ENCODE peak calls at places on chromosome 5, in six cellular contexts. N is A549, X is ovary, D is HepG2, R is esophagus muscularis mucosa, U is stomach. E is an unnamed sample.

GRCh38 chr5:126516133-126516532 is 78.9 kb downstream of the ALDH7A1 start:
- DNase-seq in X (no peak), U (no peak), D (no peak), R (no peak), N (no peak), E (no peak)

GRCh38 chr5:174789596-174789995 is 65.2 kb downstream of the MSX2 start:
- DNase-seq in R (peak), X (no peak), N (no peak), D (no peak), U (no peak), E (no peak)

GRCh38 chr5:8517461-8517860 is 648.5 kb downstream of the MTRR start:
- DNase-seq in D (no peak), X (no peak), U (no peak), N (peak), R (no peak), E (no peak)

GRCh38 chr5:165887147-165887546 is 2381.7 kb downstream of the MAT2B start:
- DNase-seq in R (no peak), D (no peak), N (no peak), U (no peak), X (no peak), E (no peak)

GRCh38 chr5:132268698-132269551 is 11.4 kb downstream of the PDLIM4 start:
- DNase-seq in D (no peak), N (no peak), X (no peak), R (peak), U (no peak), E (no peak)

GRCh38 chr5:72380491-72381274 is 60.5 kb downstream of the PTCD2 start:
- DNase-seq in X (no peak), D (no peak), U (no peak), R (no peak), N (no peak), E (no peak)

GRCh38 chr5:171707441-171707790 is 78.2 kb upstream of the SMIM23 start:
- DNase-seq in R (no peak), D (no peak), N (no peak), U (no peak), X (no peak), E (no peak)

GRCh38 chr5:159441441-159441840 is 111.2 kb upstream of the IL12B start:
- DNase-seq in N (peak), X (no peak), U (no peak), R (no peak), D (peak), E (no peak)

GRCh38 chr5:55427157-55427556 is 107.6 kb downstream of the PLPP1 start:
- DNase-seq in D (no peak), U (peak), N (no peak), X (no peak), R (no peak), E (no peak)

GRCh38 chr5:129244478-129244877 is 149.9 kb downstream of the ISOC1 start:
- DNase-seq in N (no peak), X (no peak), R (no peak), D (no peak), U (no peak), E (no peak)

GRCh38 chr5:167634432-167634831 is 657.0 kb upstream of the WWC1 start:
- DNase-seq in X (no peak), U (no peak), R (no peak), N (peak), D (no peak), E (no peak)

GRCh38 chr5:161078793-161079192 is 226.8 kb upstream of the ATP10B start:
- DNase-seq in D (no peak), U (no peak), X (no peak), N (no peak), R (no peak), E (no peak)

GRCh38 chr5:7261049-7261448 is 134.9 kb upstream of the ADCY2 start:
- DNase-seq in X (no peak), R (peak), D (peak), U (no peak), N (peak), E (no peak)

GRCh38 chr5:98999631-99000030 is 70.8 kb upstream of the CHD1 start:
- DNase-seq in U (no peak), X (no peak), R (no peak), N (no peak), D (no peak), E (no peak)

GRCh38 chr5:128684951-128685350 is 146.9 kb upstream of the FBN2 start:
- DNase-seq in U (no peak), X (no peak), D (no peak), N (no peak), R (no peak), E (no peak)

GRCh38 chr5:57598756-57599155 is 116.1 kb upstream of the ACTBL2 start:
- DNase-seq in U (no peak), N (peak), X (no peak), D (no peak), R (no peak), E (no peak)

GRCh38 chr5:179327026-179327735 is 18.1 kb downstream of the ADAMTS2 start:
- DNase-seq in N (no peak), D (no peak), U (no peak), X (no peak), R (no peak), E (no peak)

GRCh38 chr5:107340631-107341030 is 330.1 kb downstream of the EFNA5 start:
- DNase-seq in U (no peak), D (no peak), R (no peak), N (no peak), X (no peak), E (no peak)

GRCh38 chr5:170426149-170426767 is 37.1 kb upstream of the KCNMB1 start:
- DNase-seq in X (no peak), U (no peak), R (no peak), D (no peak), N (no peak), E (no peak)

GRCh38 chr5:133778636-133779035 is 166.3 kb upstream of the FSTL4 start:
- DNase-seq in D (no peak), X (no peak), R (no peak), N (no peak), U (no peak), E (no peak)

GRCh38 chr5:89613222-89613956 is 730.4 kb upstream of the MEF2C start:
- DNase-seq in R (no peak), D (no peak), X (no peak), U (no peak), N (no peak), E (no peak)

GRCh38 chr5:109852371-109853160 is 162.8 kb downstream of the MAN2A1 start:
- DNase-seq in D (no peak), R (no peak), N (no peak), X (no peak), U (no peak), E (no peak)

GRCh38 chr5:44046581-44047327 is 342.5 kb downstream of the FGF10 start:
- DNase-seq in D (no peak), N (no peak), X (no peak), U (no peak), R (no peak), E (no peak)

GRCh38 chr5:66565878-66566277 is 30.3 kb upstream of the MAST4 start:
- DNase-seq in N (no peak), U (no peak), D (no peak), R (no peak), X (no peak), E (no peak)

GRCh38 chr5:172051643-172052362 is 45.4 kb upstream of the FBXW11 start:
- DNase-seq in N (no peak), D (no peak), U (no peak), X (no peak), R (no peak), E (no peak)

GRCh38 chr5:179128976-179129375 is 68.8 kb downstream of the ZNF354C start:
- DNase-seq in D (no peak), X (no peak), R (no peak), U (no peak), N (no peak), E (no peak)

GRCh38 chr5:96408841-96409458 is 24.1 kb downstream of the PCSK1 start:
- DNase-seq in R (no peak), U (no peak), X (no peak), N (no peak), D (no peak), E (no peak)

GRCh38 chr5:151378616-151379015 is 31.3 kb upstream of the SLC36A2 start:
- DNase-seq in X (no peak), N (no peak), U (no peak), D (no peak), R (no peak), E (no peak)

GRCh38 chr5:35819026-35819425 is 37.7 kb upstream of the IL7R start:
- DNase-seq in D (peak), X (no peak), U (no peak), R (no peak), N (peak), E (no peak)

GRCh38 chr5:36690041-36690941 is 83.9 kb downstream of the SLC1A3 start:
- DNase-seq in U (peak), R (peak), N (peak), X (peak), D (peak), E (peak)

GRCh38 chr5:76958976-76959767 is 6.3 kb downstream of the CRHBP start:
- DNase-seq in X (no peak), N (no peak), D (no peak), R (no peak), U (no peak), E (no peak)

GRCh38 chr5:178430187-178431062 is 159.8 kb downstream of the COL23A1 start:
- DNase-seq in N (no peak), R (peak), X (no peak), U (no peak), D (peak), E (no peak)

GRCh38 chr5:68344447-68345111 is 129.0 kb downstream of the PIK3R1 start:
- DNase-seq in U (no peak), D (no peak), N (peak), X (no peak), R (no peak), E (no peak)

DNA sequence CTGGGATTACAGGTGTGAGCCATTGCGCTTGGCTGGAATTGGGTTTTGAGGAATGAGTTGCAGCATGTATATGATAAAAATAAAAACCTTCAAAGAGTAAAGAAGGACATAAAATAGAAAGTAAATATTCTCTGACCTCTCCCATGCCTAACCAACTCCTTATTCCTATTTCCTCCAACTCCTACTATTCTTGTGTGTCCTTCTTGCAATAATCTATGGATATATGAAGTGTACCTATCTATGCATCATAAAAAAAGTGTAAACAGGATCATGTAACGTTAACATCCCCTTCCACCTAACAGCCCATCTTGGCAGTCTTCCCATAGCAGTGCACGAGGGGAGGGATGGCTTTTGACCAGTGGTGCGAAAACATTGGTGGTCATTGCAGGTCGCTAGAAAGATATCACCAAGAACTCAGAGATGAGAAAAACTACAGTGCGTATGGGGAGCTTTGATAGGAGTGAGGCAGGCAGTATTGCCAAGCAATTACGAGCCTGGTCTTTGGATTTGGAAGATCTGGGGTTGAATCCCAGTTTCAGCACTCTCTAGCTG is 69.9 kb downstream of the PPARGC1B start:
- DNase-seq in U (no peak), R (no peak), N (no peak), D (no peak), X (no peak), E (no peak)
- TF ChIP-seq EP300 in U (no peak), R (no peak), N (no peak), D (no peak), X (no peak), E (no peak)

GRCh38 chr5:176812269-176813259 is 2.2 kb downstream of the UNC5A start:
- DNase-seq in D (peak), N (peak), R (no peak), X (no peak), U (no peak), E (no peak)
- TF ChIP-seq CTCF in D (peak), N (peak), R (no peak), X (no peak), U (no peak), E (peak)

GRCh38 chr5:78003914-78004313 is 227.8 kb upstream of the TBCA start:
- DNase-seq in R (no peak), D (no peak), N (no peak), U (no peak), X (no peak), E (no peak)
- H3K27ac ChIP-seq in R (no peak), D (no peak), N (no peak), U (no peak), X (no peak), E (no peak)

DNA sequence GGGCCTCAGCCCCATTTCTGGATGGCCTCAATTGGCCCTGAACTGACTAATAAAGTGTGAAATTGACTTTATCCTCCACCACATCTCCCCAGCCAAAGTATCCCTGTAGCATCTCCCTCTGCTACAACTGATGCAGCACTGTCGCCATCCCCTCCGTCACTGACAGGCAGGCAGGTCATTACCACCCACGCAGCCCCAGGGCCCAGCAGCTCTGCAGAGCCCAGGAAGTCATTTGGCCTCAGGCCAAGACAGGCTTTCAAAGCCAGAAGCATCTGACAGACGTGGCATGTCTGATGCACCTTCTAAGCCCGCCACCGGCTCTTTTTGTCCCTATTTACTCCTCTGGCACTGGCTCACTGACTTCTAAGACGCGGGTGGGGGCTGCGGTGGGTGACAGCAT is 65.3 kb downstream of the ARHGEF37 start:
- DNase-seq in D (no peak), R (no peak), U (no peak), N (no peak), X (no peak), E (no peak)
- TF ChIP-seq EP300 in D (no peak), R (no peak), U (no peak), N (no peak), X (no peak), E (no peak)

E was measured in transverse colon.